ENCODE peak calls at places on chromosomes 12 and 14, in ten cellular contexts. I is ovary, V is Peyer's patch, D is transverse colon, K is HCT116, F is breast epithelium, L is tibial nerve, T is adrenal gland, G is IMR-90, Z is heart left ventricle. H is an unnamed sample.

GRCh38 chr14:95363468-95363954 is 43.8 kb upstream of the CLMN start:
- DNase-seq in I (no peak), V (no peak), D (no peak), K (no peak), F (no peak), L (no peak), T (peak), G (no peak), Z (no peak), H (no peak)

GRCh38 chr12:10140001-10140400 is 10.0 kb upstream of the CLEC7A start:
- DNase-seq in I (no peak), V (no peak), D (no peak), K (peak), F (no peak), L (no peak), T (peak), G (peak), Z (peak), H (no peak)

GRCh38 chr12:74431821-74432220 is 105.8 kb upstream of the ATXN7L3B start:
- DNase-seq in I (no peak), V (no peak), D (no peak), K (no peak), F (no peak), L (no peak), T (no peak), G (no peak), Z (no peak), H (no peak)

GRCh38 chr12:107131832-107132616 is 38.7 kb upstream of the CRY1 start:
- DNase-seq in I (no peak), V (peak), D (no peak), K (peak), F (no peak), L (no peak), T (peak), G (peak), Z (no peak), H (peak)

GRCh38 chr12:62438098-62438692 is 28.4 kb upstream of the MON2 start:
- DNase-seq in I (peak), V (peak), D (peak), K (peak), F (no peak), L (no peak), T (peak), G (peak), Z (peak), H (peak)

GRCh38 chr14:62031504-62031903 is 269.3 kb downstream of the SNAPC1 start:
- DNase-seq in I (no peak), V (no peak), D (no peak), K (no peak), F (no peak), L (no peak), T (no peak), G (no peak), Z (no peak), H (no peak)

GRCh38 chr14:75280831-75281690 is 2.4 kb downstream of the FOS start:
- DNase-seq in I (no peak), V (no peak), D (peak), K (no peak), F (no peak), L (no peak), T (peak), G (peak), Z (no peak), H (no peak)

GRCh38 chr14:63603749-63604277 is 37.9 kb downstream of the WDR89 start:
- DNase-seq in I (no peak), V (no peak), D (no peak), K (no peak), F (no peak), L (no peak), T (no peak), G (no peak), Z (no peak), H (no peak)

GRCh38 chr14:75430106-75430505 is 2.3 kb downstream of the JDP2 start:
- DNase-seq in I (no peak), V (no peak), D (no peak), K (no peak), F (no peak), L (no peak), T (peak), G (peak), Z (peak), H (no peak)

GRCh38 chr12:520119-520518 is 60.4 kb downstream of the B4GALNT3 start:
- DNase-seq in I (no peak), V (no peak), D (no peak), K (no peak), F (no peak), L (no peak), T (no peak), G (no peak), Z (no peak), H (no peak)

GRCh38 chr12:121142171-121142950 is 9.7 kb downstream of the P2RX7 start:
- DNase-seq in I (no peak), V (no peak), D (no peak), K (no peak), F (no peak), L (no peak), T (no peak), G (no peak), Z (no peak), H (no peak)

GRCh38 chr14:89425931-89426330 is 8.9 kb upstream of the FOXN3 start:
- DNase-seq in I (no peak), V (peak), D (peak), K (peak), F (no peak), L (no peak), T (no peak), G (peak), Z (no peak), H (no peak)

GRCh38 chr12:124646385-124647230 is 79.2 kb upstream of the NCOR2 start:
- DNase-seq in I (peak), V (no peak), D (no peak), K (no peak), F (no peak), L (no peak), T (no peak), G (no peak), Z (peak), H (no peak)

GRCh38 chr14:60768602-60769001 is 34.0 kb downstream of the MNAT1 start:
- DNase-seq in I (no peak), V (no peak), D (no peak), K (no peak), F (no peak), L (no peak), T (no peak), G (peak), Z (no peak), H (no peak)

GRCh38 chr12:56437430-56438176 is 11.6 kb downstream of the TIMELESS start:
- DNase-seq in I (no peak), V (no peak), D (no peak), K (no peak), F (no peak), L (no peak), T (no peak), G (no peak), Z (no peak), H (no peak)

GRCh38 chr14:95174184-95174804 is 17.0 kb upstream of the DICER1 start:
- DNase-seq in I (no peak), V (no peak), D (no peak), K (no peak), F (no peak), L (no peak), T (no peak), G (peak), Z (no peak), H (no peak)

GRCh38 chr12:117044790-117045174 is 54.4 kb downstream of the TESC start:
- DNase-seq in I (no peak), V (no peak), D (no peak), K (no peak), F (no peak), L (no peak), T (no peak), G (no peak), Z (no peak), H (no peak)

GRCh38 chr12:56154818-56155217 is 2.4 kb downstream of the MYL6B start:
- DNase-seq in I (no peak), V (no peak), D (no peak), K (no peak), F (no peak), L (no peak), T (no peak), G (no peak), Z (no peak), H (no peak)

GRCh38 chr14:23115492-23115850 is 3.6 kb downstream of the CEBPE start:
- DNase-seq in I (no peak), V (peak), D (no peak), K (no peak), F (no peak), L (no peak), T (no peak), G (no peak), Z (no peak), H (no peak)

GRCh38 chr14:68950111-68950510 is 29.0 kb downstream of the ACTN1 start:
- DNase-seq in I (no peak), V (no peak), D (no peak), K (no peak), F (no peak), L (no peak), T (no peak), G (peak), Z (peak), H (no peak)

GRCh38 chr12:73221836-73222235 is 949.7 kb downstream of the TRHDE start:
- DNase-seq in I (no peak), V (no peak), D (no peak), K (no peak), F (no peak), L (no peak), T (no peak), G (no peak), Z (no peak), H (no peak)

GRCh38 chr12:11875414-11875935 is 195.3 kb upstream of the BCL2L14 start:
- DNase-seq in I (no peak), V (no peak), D (no peak), K (peak), F (no peak), L (no peak), T (no peak), G (no peak), Z (no peak), H (no peak)

GRCh38 chr12:124388038-124388676 is 93.3 kb downstream of the RFLNA start:
- DNase-seq in I (peak), V (no peak), D (no peak), K (no peak), F (no peak), L (no peak), T (no peak), G (no peak), Z (no peak), H (no peak)

GRCh38 chr14:98070521-98070920 is 1201.5 kb downstream of the BCL11B start:
- DNase-seq in I (no peak), V (no peak), D (no peak), K (no peak), F (no peak), L (no peak), T (no peak), G (no peak), Z (no peak), H (no peak)

GRCh38 chr12:2339022-2339431 is 286.2 kb downstream of the CACNA1C start:
- DNase-seq in I (no peak), V (peak), D (peak), K (no peak), F (no peak), L (no peak), T (no peak), G (peak), Z (no peak), H (no peak)

GRCh38 chr14:50173891-50174290 is 57.5 kb downstream of the SOS2 start:
- DNase-seq in I (no peak), V (no peak), D (no peak), K (no peak), F (no peak), L (no peak), T (no peak), G (peak), Z (no peak), H (no peak)

GRCh38 chr14:58501214-58501816 is 73.8 kb downstream of the KIAA0586 start:
- DNase-seq in I (no peak), V (peak), D (no peak), K (peak), F (no peak), L (no peak), T (no peak), G (peak), Z (no peak), H (peak)

GRCh38 chr12:57549909-57550627 is at the start of gene KIF5A:
- DNase-seq in I (peak), V (peak), D (peak), K (no peak), F (no peak), L (no peak), T (no peak), G (no peak), Z (no peak), H (peak)
- TF ChIP-seq POLR2A in I (no peak), V (no peak), D (no peak), K (no peak), F (no peak), L (no peak), T (no peak), G (no peak), Z (no peak), H (no peak)

GRCh38 chr12:54631988-54632728 is 2.5 kb downstream of the LACRT start:
- DNase-seq in I (no peak), V (no peak), D (no peak), K (no peak), F (no peak), L (no peak), T (no peak), G (no peak), Z (no peak), H (peak)
- TF ChIP-seq CTCF in I (no peak), V (no peak), D (no peak), K (peak), F (no peak), L (no peak), T (no peak), G (no peak), Z (no peak), H (no peak)

GRCh38 chr12:115950959-115951358 is 326.5 kb downstream of the MED13L start:
- DNase-seq in I (no peak), V (no peak), D (no peak), K (no peak), F (no peak), L (no peak), T (no peak), G (no peak), Z (no peak), H (no peak)
- TF ChIP-seq POLR2A in I (no peak), V (no peak), D (no peak), K (no peak), F (no peak), L (no peak), T (no peak), G (no peak), Z (no peak), H (no peak)

GRCh38 chr12:5073054-5073453 is 29.4 kb downstream of the KCNA5 start:
- DNase-seq in I (no peak), V (no peak), D (no peak), K (no peak), F (no peak), L (no peak), T (no peak), G (no peak), Z (no peak), H (no peak)
- TF ChIP-seq CTCF in I (no peak), V (no peak), D (no peak), K (peak), F (no peak), L (no peak), T (no peak), G (no peak), Z (no peak), H (no peak)

GRCh38 chr14:102826751-102827675 is 49.8 kb downstream of the TRAF3 start:
- DNase-seq in I (no peak), V (no peak), D (no peak), K (no peak), F (no peak), L (no peak), T (no peak), G (no peak), Z (no peak), H (no peak)
- TF ChIP-seq POLR2A in I (no peak), V (no peak), D (no peak), K (no peak), F (no peak), L (no peak), T (no peak), G (no peak), Z (no peak), H (no peak)

GRCh38 chr12:75816892-75817291 is 214.7 kb downstream of the PHLDA1 start:
- DNase-seq in I (no peak), V (no peak), D (no peak), K (peak), F (no peak), L (no peak), T (no peak), G (peak), Z (no peak), H (no peak)
- TF ChIP-seq CTCF in I (no peak), V (peak), D (peak), K (no peak), F (no peak), L (no peak), T (peak), G (peak), Z (no peak), H (peak)

GRCh38 chr14:24317141-24317927 is 6.0 kb downstream of the LTB4R start:
- DNase-seq in I (no peak), V (no peak), D (no peak), K (no peak), F (no peak), L (no peak), T (no peak), G (no peak), Z (no peak), H (no peak)
- TF ChIP-seq POLR2A in I (no peak), V (no peak), D (no peak), K (no peak), F (no peak), L (no peak), T (no peak), G (no peak), Z (no peak), H (no peak)

H was measured in body of pancreas.